ENCODE peak calls at places on chromosome 22, in nine cellular contexts. One of them, this sample, is unnamed.

GRCh38 chr22:45096256-45096907 is 67.3 kb upstream of the NUP50 start:
- DNase-seq in Peyer's patch: peak; percentile 18
- DNase-seq in NCI-H748 treated with DMSO at 0.1 percent for 48 hours: peak; percentile 48
- DNase-seq in fibroblast of pulmonary artery: peak; percentile 68
- DNase-seq in HFF-Myc: peak; percentile 46
- DNase-seq in stimulated activated CD8-positive, alpha-beta memory T cell treated with anti-CD3 and anti-CD28 coated beads, Interleukin-4, amount 100 ng/mL, for 1 hour: no peak
- DNase-seq in NCI-H1930: peak; percentile 40
- DNase-seq in fibroblast of mammary gland: peak; percentile 61
- DNase-seq in NCI-H1105 treated with DMSO at 0.1 percent for 48 hours: peak; percentile 59
- DNase-seq in this sample: no peak

GRCh38 chr22:34886812-34887211 is 179.1 kb upstream of the ISX start:
- DNase-seq in Peyer's patch: no peak
- DNase-seq in NCI-H748 treated with DMSO at 0.1 percent for 48 hours: no peak
- DNase-seq in fibroblast of pulmonary artery: no peak
- DNase-seq in HFF-Myc: no peak
- DNase-seq in stimulated activated CD8-positive, alpha-beta memory T cell treated with anti-CD3 and anti-CD28 coated beads, Interleukin-4, amount 100 ng/mL, for 1 hour: no peak
- DNase-seq in NCI-H1930: no peak
- DNase-seq in fibroblast of mammary gland: no peak
- DNase-seq in NCI-H1105 treated with DMSO at 0.1 percent for 48 hours: no peak
- DNase-seq in this sample: no peak

GRCh38 chr22:24506802-24507438 is 11.8 kb downstream of the UPB1 start:
- DNase-seq in Peyer's patch: no peak
- DNase-seq in NCI-H748 treated with DMSO at 0.1 percent for 48 hours: peak; percentile 57
- DNase-seq in fibroblast of pulmonary artery: no peak
- DNase-seq in HFF-Myc: no peak
- DNase-seq in stimulated activated CD8-positive, alpha-beta memory T cell treated with anti-CD3 and anti-CD28 coated beads, Interleukin-4, amount 100 ng/mL, for 1 hour: no peak
- DNase-seq in NCI-H1930: peak; percentile 45
- DNase-seq in fibroblast of mammary gland: peak; percentile 46
- DNase-seq in NCI-H1105 treated with DMSO at 0.1 percent for 48 hours: peak; percentile 89
- DNase-seq in this sample: no peak

GRCh38 chr22:23915230-23915754 is 21.1 kb downstream of the MIF start:
- DNase-seq in Peyer's patch: no peak
- DNase-seq in NCI-H748 treated with DMSO at 0.1 percent for 48 hours: no peak
- DNase-seq in fibroblast of pulmonary artery: no peak
- DNase-seq in HFF-Myc: no peak
- DNase-seq in stimulated activated CD8-positive, alpha-beta memory T cell treated with anti-CD3 and anti-CD28 coated beads, Interleukin-4, amount 100 ng/mL, for 1 hour: no peak
- DNase-seq in NCI-H1930: no peak
- DNase-seq in fibroblast of mammary gland: no peak
- DNase-seq in NCI-H1105 treated with DMSO at 0.1 percent for 48 hours: no peak
- DNase-seq in this sample: no peak

GRCh38 chr22:50236731-50237409 is 8.0 kb downstream of the TUBGCP6 start:
- DNase-seq in Peyer's patch: no peak
- DNase-seq in NCI-H748 treated with DMSO at 0.1 percent for 48 hours: no peak
- DNase-seq in fibroblast of pulmonary artery: peak; percentile 44
- DNase-seq in HFF-Myc: no peak
- DNase-seq in stimulated activated CD8-positive, alpha-beta memory T cell treated with anti-CD3 and anti-CD28 coated beads, Interleukin-4, amount 100 ng/mL, for 1 hour: no peak
- DNase-seq in NCI-H1930: no peak
- DNase-seq in fibroblast of mammary gland: peak; percentile 20
- DNase-seq in NCI-H1105 treated with DMSO at 0.1 percent for 48 hours: no peak
- DNase-seq in this sample: peak; percentile 17

GRCh38 chr22:44920183-44920582 is 89.6 kb downstream of the PHF21B start:
- DNase-seq in Peyer's patch: no peak
- DNase-seq in NCI-H748 treated with DMSO at 0.1 percent for 48 hours: no peak
- DNase-seq in fibroblast of pulmonary artery: no peak
- DNase-seq in HFF-Myc: no peak
- DNase-seq in stimulated activated CD8-positive, alpha-beta memory T cell treated with anti-CD3 and anti-CD28 coated beads, Interleukin-4, amount 100 ng/mL, for 1 hour: no peak
- DNase-seq in NCI-H1930: no peak
- DNase-seq in fibroblast of mammary gland: no peak
- DNase-seq in NCI-H1105 treated with DMSO at 0.1 percent for 48 hours: no peak
- DNase-seq in this sample: peak; percentile 26

GRCh38 chr22:29994027-29994715 is 86.1 kb upstream of the HORMAD2 start:
- DNase-seq in Peyer's patch: no peak
- DNase-seq in NCI-H748 treated with DMSO at 0.1 percent for 48 hours: no peak
- DNase-seq in fibroblast of pulmonary artery: peak; percentile 48
- DNase-seq in HFF-Myc: peak; percentile 33
- DNase-seq in stimulated activated CD8-positive, alpha-beta memory T cell treated with anti-CD3 and anti-CD28 coated beads, Interleukin-4, amount 100 ng/mL, for 1 hour: no peak
- DNase-seq in NCI-H1930: no peak
- DNase-seq in fibroblast of mammary gland: peak; percentile 79
- DNase-seq in NCI-H1105 treated with DMSO at 0.1 percent for 48 hours: no peak
- DNase-seq in this sample: no peak

GRCh38 chr22:36075724-36076123 is 47.1 kb upstream of the RBFOX2 start:
- DNase-seq in Peyer's patch: no peak
- DNase-seq in NCI-H748 treated with DMSO at 0.1 percent for 48 hours: no peak
- DNase-seq in fibroblast of pulmonary artery: no peak
- DNase-seq in HFF-Myc: no peak
- DNase-seq in stimulated activated CD8-positive, alpha-beta memory T cell treated with anti-CD3 and anti-CD28 coated beads, Interleukin-4, amount 100 ng/mL, for 1 hour: no peak
- DNase-seq in NCI-H1930: no peak
- DNase-seq in fibroblast of mammary gland: no peak
- DNase-seq in NCI-H1105 treated with DMSO at 0.1 percent for 48 hours: no peak
- DNase-seq in this sample: no peak

GRCh38 chr22:27318516-27318915 is 483.0 kb downstream of the MN1 start:
- DNase-seq in Peyer's patch: no peak
- DNase-seq in NCI-H748 treated with DMSO at 0.1 percent for 48 hours: no peak
- DNase-seq in fibroblast of pulmonary artery: peak; percentile 94
- DNase-seq in HFF-Myc: peak; percentile 12
- DNase-seq in stimulated activated CD8-positive, alpha-beta memory T cell treated with anti-CD3 and anti-CD28 coated beads, Interleukin-4, amount 100 ng/mL, for 1 hour: no peak
- DNase-seq in NCI-H1930: no peak
- DNase-seq in fibroblast of mammary gland: peak; percentile 21
- DNase-seq in NCI-H1105 treated with DMSO at 0.1 percent for 48 hours: no peak
- DNase-seq in this sample: no peak

GRCh38 chr22:43796567-43796966 is 15.5 kb downstream of the EFCAB6 start:
- DNase-seq in Peyer's patch: no peak
- DNase-seq in NCI-H748 treated with DMSO at 0.1 percent for 48 hours: no peak
- DNase-seq in fibroblast of pulmonary artery: peak; percentile 80
- DNase-seq in HFF-Myc: no peak
- DNase-seq in stimulated activated CD8-positive, alpha-beta memory T cell treated with anti-CD3 and anti-CD28 coated beads, Interleukin-4, amount 100 ng/mL, for 1 hour: no peak
- DNase-seq in NCI-H1930: no peak
- DNase-seq in fibroblast of mammary gland: peak; percentile 58
- DNase-seq in NCI-H1105 treated with DMSO at 0.1 percent for 48 hours: peak; percentile 13
- DNase-seq in this sample: no peak

GRCh38 chr22:19431641-19432091 is at the start of gene HIRA:
- DNase-seq in Peyer's patch: peak; percentile 75
- DNase-seq in NCI-H748 treated with DMSO at 0.1 percent for 48 hours: peak; percentile 71
- DNase-seq in fibroblast of pulmonary artery: peak; percentile 76
- DNase-seq in HFF-Myc: no peak
- DNase-seq in stimulated activated CD8-positive, alpha-beta memory T cell treated with anti-CD3 and anti-CD28 coated beads, Interleukin-4, amount 100 ng/mL, for 1 hour: peak; percentile 69
- DNase-seq in NCI-H1930: peak; percentile 83
- DNase-seq in fibroblast of mammary gland: peak; percentile 69
- DNase-seq in NCI-H1105 treated with DMSO at 0.1 percent for 48 hours: peak; percentile 47
- DNase-seq in this sample: peak; percentile 84

GRCh38 chr22:19244600-19245352 is 46.7 kb downstream of the CLTCL1 start:
- DNase-seq in Peyer's patch: no peak
- DNase-seq in NCI-H748 treated with DMSO at 0.1 percent for 48 hours: no peak
- DNase-seq in fibroblast of pulmonary artery: no peak
- DNase-seq in HFF-Myc: no peak
- DNase-seq in stimulated activated CD8-positive, alpha-beta memory T cell treated with anti-CD3 and anti-CD28 coated beads, Interleukin-4, amount 100 ng/mL, for 1 hour: no peak
- DNase-seq in NCI-H1930: no peak
- DNase-seq in fibroblast of mammary gland: no peak
- DNase-seq in NCI-H1105 treated with DMSO at 0.1 percent for 48 hours: no peak
- DNase-seq in this sample: no peak

GRCh38 chr22:24996420-24996952 is 44.0 kb downstream of the KIAA1671 start:
- DNase-seq in Peyer's patch: no peak
- DNase-seq in NCI-H748 treated with DMSO at 0.1 percent for 48 hours: peak; percentile 4
- DNase-seq in fibroblast of pulmonary artery: peak; percentile 48
- DNase-seq in HFF-Myc: no peak
- DNase-seq in stimulated activated CD8-positive, alpha-beta memory T cell treated with anti-CD3 and anti-CD28 coated beads, Interleukin-4, amount 100 ng/mL, for 1 hour: no peak
- DNase-seq in NCI-H1930: peak; percentile 14
- DNase-seq in fibroblast of mammary gland: peak; percentile 23
- DNase-seq in NCI-H1105 treated with DMSO at 0.1 percent for 48 hours: no peak
- DNase-seq in this sample: no peak

GRCh38 chr22:17831527-17832251 is 57.4 kb upstream of the BID start:
- DNase-seq in Peyer's patch: no peak
- DNase-seq in NCI-H748 treated with DMSO at 0.1 percent for 48 hours: no peak
- DNase-seq in fibroblast of pulmonary artery: no peak
- DNase-seq in HFF-Myc: no peak
- DNase-seq in stimulated activated CD8-positive, alpha-beta memory T cell treated with anti-CD3 and anti-CD28 coated beads, Interleukin-4, amount 100 ng/mL, for 1 hour: no peak
- DNase-seq in NCI-H1930: no peak
- DNase-seq in fibroblast of mammary gland: peak; percentile 77
- DNase-seq in NCI-H1105 treated with DMSO at 0.1 percent for 48 hours: no peak
- DNase-seq in this sample: no peak

GRCh38 chr22:23158516-23159286 is 13.4 kb downstream of the RAB36 start:
- DNase-seq in Peyer's patch: no peak
- DNase-seq in NCI-H748 treated with DMSO at 0.1 percent for 48 hours: no peak
- DNase-seq in fibroblast of pulmonary artery: no peak
- DNase-seq in HFF-Myc: no peak
- DNase-seq in stimulated activated CD8-positive, alpha-beta memory T cell treated with anti-CD3 and anti-CD28 coated beads, Interleukin-4, amount 100 ng/mL, for 1 hour: no peak
- DNase-seq in NCI-H1930: no peak
- DNase-seq in fibroblast of mammary gland: no peak
- DNase-seq in NCI-H1105 treated with DMSO at 0.1 percent for 48 hours: no peak
- DNase-seq in this sample: peak; percentile 42

GRCh38 chr22:20867179-20868099 is 8.6 kb downstream of the SNAP29 start:
- DNase-seq in Peyer's patch: no peak
- DNase-seq in NCI-H748 treated with DMSO at 0.1 percent for 48 hours: no peak
- DNase-seq in fibroblast of pulmonary artery: peak; percentile 55
- DNase-seq in HFF-Myc: no peak
- DNase-seq in stimulated activated CD8-positive, alpha-beta memory T cell treated with anti-CD3 and anti-CD28 coated beads, Interleukin-4, amount 100 ng/mL, for 1 hour: no peak
- DNase-seq in NCI-H1930: no peak
- DNase-seq in fibroblast of mammary gland: peak; percentile 55
- DNase-seq in NCI-H1105 treated with DMSO at 0.1 percent for 48 hours: no peak
- DNase-seq in this sample: peak; percentile 76

GRCh38 chr22:12601870-12602779 is 2925.9 kb upstream of the OR11H1 start:
- DNase-seq in Peyer's patch: no peak
- DNase-seq in NCI-H748 treated with DMSO at 0.1 percent for 48 hours: no peak
- DNase-seq in fibroblast of pulmonary artery: no peak
- DNase-seq in HFF-Myc: no peak
- DNase-seq in stimulated activated CD8-positive, alpha-beta memory T cell treated with anti-CD3 and anti-CD28 coated beads, Interleukin-4, amount 100 ng/mL, for 1 hour: no peak
- DNase-seq in NCI-H1930: no peak
- DNase-seq in fibroblast of mammary gland: no peak
- DNase-seq in NCI-H1105 treated with DMSO at 0.1 percent for 48 hours: no peak
- DNase-seq in this sample: no peak

This sample was measured in right lobe of liver.